ENCODE peak calls at places on chromosome 21, in four cellular contexts. One of them, this sample, is unnamed.

GRCh38 chr21:43323244-43324005 is 103.5 kb downstream of the SIK1 start:
- DNase-seq in colonic mucosa: no peak
- DNase-seq in choroid plexus epithelial cell: no peak
- DNase-seq in ascending aorta: no peak
- DNase-seq in this sample: no peak

GRCh38 chr21:14482165-14482564 is 64.0 kb downstream of the SAMSN1 start:
- DNase-seq in colonic mucosa: no peak
- DNase-seq in ascending aorta: no peak
- DNase-seq in choroid plexus epithelial cell: no peak
- DNase-seq in this sample: no peak

GRCh38 chr21:42362198-42362597 is 4.1 kb downstream of the TFF1 start:
- DNase-seq in ascending aorta: no peak
- DNase-seq in colonic mucosa: no peak
- DNase-seq in choroid plexus epithelial cell: no peak
- DNase-seq in this sample: no peak

GRCh38 chr21:15850645-15851044 is 120.9 kb downstream of the USP25 start:
- DNase-seq in ascending aorta: no peak
- DNase-seq in colonic mucosa: no peak
- DNase-seq in choroid plexus epithelial cell: peak
- DNase-seq in this sample: no peak

GRCh38 chr21:15943009-15943666 is 213.4 kb downstream of the USP25 start:
- DNase-seq in ascending aorta: no peak
- DNase-seq in choroid plexus epithelial cell: peak
- DNase-seq in colonic mucosa: no peak
- DNase-seq in this sample: no peak

GRCh38 chr21:26185446-26185845 is 14.9 kb upstream of the APP start:
- DNase-seq in ascending aorta: no peak
- DNase-seq in colonic mucosa: no peak
- DNase-seq in choroid plexus epithelial cell: no peak
- DNase-seq in this sample: no peak

GRCh38 chr21:33976082-33976979 is 60.7 kb upstream of the ATP5PO start:
- DNase-seq in colonic mucosa: peak
- DNase-seq in choroid plexus epithelial cell: peak
- DNase-seq in ascending aorta: no peak
- DNase-seq in this sample: peak

GRCh38 chr21:42674351-42674940 is 21.0 kb downstream of the PDE9A start:
- DNase-seq in choroid plexus epithelial cell: no peak
- DNase-seq in ascending aorta: no peak
- DNase-seq in colonic mucosa: no peak
- DNase-seq in this sample: no peak

GRCh38 chr21:34243562-34243961 is 120.2 kb upstream of the KCNE2 start:
- DNase-seq in choroid plexus epithelial cell: peak
- DNase-seq in colonic mucosa: peak
- DNase-seq in ascending aorta: no peak
- DNase-seq in this sample: no peak

GRCh38 chr21:33217168-33217567 is 12.6 kb upstream of the IFNAR2 start:
- DNase-seq in colonic mucosa: no peak
- DNase-seq in ascending aorta: no peak
- DNase-seq in choroid plexus epithelial cell: no peak
- DNase-seq in this sample: no peak

GRCh38 chr21:43924421-43925095 is 59.5 kb downstream of the AGPAT3 start:
- DNase-seq in choroid plexus epithelial cell: no peak
- DNase-seq in ascending aorta: no peak
- DNase-seq in colonic mucosa: no peak
- DNase-seq in this sample: no peak

GRCh38 chr21:15061284-15061683 is 3.5 kb downstream of the NRIP1 start:
- DNase-seq in ascending aorta: no peak
- DNase-seq in choroid plexus epithelial cell: no peak
- DNase-seq in colonic mucosa: no peak
- DNase-seq in this sample: no peak

GRCh38 chr21:27061783-27062182 is 94.9 kb upstream of the ADAMTS5 start:
- DNase-seq in choroid plexus epithelial cell: no peak
- DNase-seq in ascending aorta: no peak
- DNase-seq in colonic mucosa: no peak
- DNase-seq in this sample: no peak

GRCh38 chr21:42291003-42291750 is 24.0 kb downstream of the TFF3 start:
- DNase-seq in colonic mucosa: no peak
- DNase-seq in ascending aorta: no peak
- DNase-seq in choroid plexus epithelial cell: no peak
- DNase-seq in this sample: no peak

GRCh38 chr21:33299181-33299752 is 25.5 kb upstream of the IFNAR1 start:
- DNase-seq in choroid plexus epithelial cell: no peak
- DNase-seq in colonic mucosa: peak
- DNase-seq in ascending aorta: no peak
- DNase-seq in this sample: peak

GRCh38 chr21:41777934-41778815 is 11.3 kb upstream of the RIPK4 start:
- DNase-seq in colonic mucosa: peak
- DNase-seq in ascending aorta: peak
- DNase-seq in choroid plexus epithelial cell: peak
- DNase-seq in this sample: no peak

GRCh38 chr21:24509131-24509530 is 1098.2 kb downstream of the MRPL39 start:
- DNase-seq in choroid plexus epithelial cell: no peak
- DNase-seq in colonic mucosa: no peak
- DNase-seq in ascending aorta: no peak
- DNase-seq in this sample: no peak

GRCh38 chr21:24514081-24514733 is 1093.1 kb downstream of the MRPL39 start:
- DNase-seq in ascending aorta: no peak
- DNase-seq in colonic mucosa: no peak
- DNase-seq in choroid plexus epithelial cell: peak
- DNase-seq in this sample: no peak
- TF ChIP-seq CTCF in ascending aorta: no peak
- TF ChIP-seq CTCF in colonic mucosa: no peak
- TF ChIP-seq CTCF in choroid plexus epithelial cell: no peak
- TF ChIP-seq CTCF in this sample: peak

GRCh38 chr21:38824124-38824822 is 18.5 kb downstream of the ETS2 start:
- DNase-seq in colonic mucosa: peak
- DNase-seq in choroid plexus epithelial cell: peak
- DNase-seq in ascending aorta: no peak
- DNase-seq in this sample: no peak
- H3K4me3 ChIP-seq in colonic mucosa: no peak
- H3K4me3 ChIP-seq in choroid plexus epithelial cell: no peak
- H3K4me3 ChIP-seq in ascending aorta: no peak
- H3K4me3 ChIP-seq in this sample: no peak

GRCh38 chr21:31566061-31566460 is 93.4 kb upstream of the SOD1 start:
- DNase-seq in colonic mucosa: no peak
- DNase-seq in choroid plexus epithelial cell: peak
- DNase-seq in ascending aorta: no peak
- DNase-seq in this sample: no peak
- TF ChIP-seq CTCF in colonic mucosa: no peak
- TF ChIP-seq CTCF in choroid plexus epithelial cell: peak
- TF ChIP-seq CTCF in ascending aorta: no peak
- TF ChIP-seq CTCF in this sample: no peak

DNA sequence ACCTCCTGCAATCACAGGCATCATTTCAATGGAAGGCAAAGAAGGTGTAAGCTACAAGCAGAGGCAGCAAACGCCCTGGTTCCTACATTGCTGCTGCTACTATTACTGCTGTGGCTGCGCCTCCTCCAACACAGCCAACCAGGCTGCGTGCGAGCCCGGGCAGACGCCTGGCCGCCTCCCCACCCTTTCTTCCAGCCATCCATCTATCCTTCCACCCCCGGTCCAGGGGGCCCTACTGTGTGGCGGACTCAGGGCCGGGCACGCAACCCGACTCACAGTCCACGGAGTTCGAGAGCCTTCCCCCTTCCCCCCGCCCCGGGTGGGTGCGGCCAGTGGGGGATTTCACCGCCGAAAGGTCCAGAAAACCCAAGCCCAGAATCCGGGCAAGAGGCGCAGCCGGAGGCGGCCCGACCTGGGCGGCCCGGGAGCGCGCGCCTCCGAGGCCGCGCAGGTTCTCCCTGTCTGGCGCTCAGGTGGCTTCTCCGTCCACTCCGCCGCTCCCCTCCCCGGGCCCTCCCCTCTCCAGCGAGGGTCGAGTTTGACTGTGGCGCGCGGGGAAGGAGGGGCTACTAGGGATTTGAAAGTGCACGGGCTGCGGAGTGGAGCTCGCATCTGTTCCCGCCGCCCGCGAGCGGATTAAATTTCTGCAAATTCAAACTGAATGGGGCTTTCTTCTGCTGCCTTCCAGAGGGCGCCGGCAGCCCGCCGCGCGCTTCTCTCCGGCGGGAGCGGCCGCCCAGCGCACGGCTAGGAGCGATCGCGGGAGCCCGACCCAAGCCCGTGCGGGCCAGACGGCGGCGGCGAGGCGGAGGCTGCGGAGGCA is at the start of gene HUNK:
- DNase-seq in choroid plexus epithelial cell: peak
- DNase-seq in colonic mucosa: peak
- DNase-seq in ascending aorta: no peak
- DNase-seq in this sample: no peak
- H3K4me3 ChIP-seq in choroid plexus epithelial cell: peak
- H3K4me3 ChIP-seq in colonic mucosa: peak
- H3K4me3 ChIP-seq in ascending aorta: peak
- H3K4me3 ChIP-seq in this sample: no peak

DNA sequence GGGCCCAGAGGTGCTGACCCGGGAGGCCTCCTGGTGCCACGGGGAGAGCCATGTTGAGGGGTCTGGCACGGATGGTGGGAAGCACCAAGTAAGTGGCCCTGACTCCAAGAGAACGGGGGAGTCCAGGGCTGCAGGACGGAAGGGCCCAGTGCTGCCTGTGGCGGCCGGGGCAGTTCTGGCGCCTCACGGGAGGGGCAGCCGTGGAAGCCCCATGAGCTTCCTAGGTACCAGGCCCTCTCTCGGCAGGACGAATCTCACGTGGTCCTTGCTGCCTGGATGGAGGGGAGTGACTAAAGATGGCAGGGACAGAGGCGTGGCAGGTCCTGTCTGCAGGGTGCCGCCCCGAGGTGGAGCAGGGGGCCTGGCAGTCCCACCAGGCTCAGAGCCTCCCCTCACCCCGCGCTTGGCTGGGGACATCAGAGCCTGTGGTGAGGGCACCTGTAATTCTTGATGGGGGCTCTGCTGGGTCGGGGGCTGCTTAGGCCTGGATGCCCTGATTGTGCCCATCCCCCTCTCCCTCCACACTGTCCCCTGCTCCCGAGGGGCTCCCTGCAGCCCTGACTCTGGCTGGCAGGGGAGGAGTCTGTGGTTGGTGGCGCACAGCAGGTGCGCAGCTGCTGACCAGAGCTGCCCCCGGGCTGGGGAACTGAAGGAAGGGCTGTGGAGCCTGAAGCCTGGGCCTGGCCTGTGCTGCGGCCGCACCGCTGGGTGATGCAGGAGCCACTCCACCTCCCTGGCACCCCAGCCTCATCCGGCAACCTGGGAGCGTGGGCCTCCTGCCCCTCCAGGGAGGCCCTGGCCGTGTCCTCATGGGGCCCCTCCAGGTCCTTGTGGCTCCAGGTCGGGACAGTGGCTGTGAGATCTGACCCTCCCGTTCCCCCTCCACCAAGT is 31.4 kb downstream of the POFUT2 start:
- DNase-seq in choroid plexus epithelial cell: no peak
- DNase-seq in ascending aorta: no peak
- DNase-seq in colonic mucosa: no peak
- DNase-seq in this sample: no peak
- TF ChIP-seq CTCF in choroid plexus epithelial cell: no peak
- TF ChIP-seq CTCF in ascending aorta: no peak
- TF ChIP-seq CTCF in colonic mucosa: no peak
- TF ChIP-seq CTCF in this sample: no peak

GRCh38 chr21:23686737-23687136 is 1920.5 kb downstream of the MRPL39 start:
- DNase-seq in colonic mucosa: no peak
- DNase-seq in choroid plexus epithelial cell: no peak
- DNase-seq in ascending aorta: no peak
- DNase-seq in this sample: no peak

GRCh38 chr21:23687154-23687553 is 1920.1 kb downstream of the MRPL39 start:
- DNase-seq in choroid plexus epithelial cell: no peak
- DNase-seq in ascending aorta: no peak
- DNase-seq in colonic mucosa: no peak
- DNase-seq in this sample: no peak
- H3K4me3 ChIP-seq in choroid plexus epithelial cell: no peak
- H3K4me3 ChIP-seq in ascending aorta: no peak
- H3K4me3 ChIP-seq in colonic mucosa: no peak
- H3K4me3 ChIP-seq in this sample: no peak